ENCODE peak calls at places on chromosomes 6 and 20, in eight cellular contexts. One of them, this sample, is unnamed.

GRCh38 chr6:15227827-15228318 is 18.0 kb upstream of the JARID2 start:
- DNase-seq in left lung: no peak
- DNase-seq in HFFc6: no peak
- DNase-seq in coronary artery: no peak
- DNase-seq in HFF-Myc: no peak
- DNase-seq in fibroblast of the aortic adventitia: no peak
- DNase-seq in Calu3: no peak
- DNase-seq in omental fat pad: no peak
- DNase-seq in this sample: no peak

GRCh38 chr20:50318709-50319108 is 128.1 kb downstream of the CEBPB start:
- DNase-seq in omental fat pad: no peak
- DNase-seq in HFFc6: no peak
- DNase-seq in left lung: no peak
- DNase-seq in HFF-Myc: no peak
- DNase-seq in Calu3: no peak
- DNase-seq in fibroblast of the aortic adventitia: no peak
- DNase-seq in coronary artery: no peak
- DNase-seq in this sample: peak

GRCh38 chr20:63955846-63956663 is at the start of gene UCKL1:
- DNase-seq in left lung: peak
- DNase-seq in HFF-Myc: peak
- DNase-seq in HFFc6: peak
- DNase-seq in coronary artery: peak
- DNase-seq in omental fat pad: peak
- DNase-seq in Calu3: peak
- DNase-seq in fibroblast of the aortic adventitia: peak
- DNase-seq in this sample: peak

GRCh38 chr6:109023348-109023925 is 71.2 kb downstream of the SESN1 start:
- DNase-seq in HFFc6: no peak
- DNase-seq in Calu3: no peak
- DNase-seq in omental fat pad: no peak
- DNase-seq in fibroblast of the aortic adventitia: no peak
- DNase-seq in HFF-Myc: no peak
- DNase-seq in coronary artery: no peak
- DNase-seq in left lung: no peak
- DNase-seq in this sample: no peak

GRCh38 chr6:150788135-150788534 is 77.4 kb upstream of the MTHFD1L start:
- DNase-seq in left lung: no peak
- DNase-seq in omental fat pad: no peak
- DNase-seq in fibroblast of the aortic adventitia: no peak
- DNase-seq in HFFc6: no peak
- DNase-seq in coronary artery: no peak
- DNase-seq in Calu3: no peak
- DNase-seq in HFF-Myc: no peak
- DNase-seq in this sample: no peak

GRCh38 chr6:98946877-98947410 is 802 bp downstream of the FBXL4 start:
- DNase-seq in left lung: peak
- DNase-seq in coronary artery: no peak
- DNase-seq in fibroblast of the aortic adventitia: peak
- DNase-seq in omental fat pad: peak
- DNase-seq in Calu3: peak
- DNase-seq in HFFc6: no peak
- DNase-seq in HFF-Myc: peak
- DNase-seq in this sample: peak

GRCh38 chr6:79632580-79632979 is 1.5 kb downstream of the SH3BGRL2 start:
- DNase-seq in omental fat pad: no peak
- DNase-seq in coronary artery: no peak
- DNase-seq in HFF-Myc: no peak
- DNase-seq in Calu3: no peak
- DNase-seq in fibroblast of the aortic adventitia: no peak
- DNase-seq in left lung: no peak
- DNase-seq in HFFc6: no peak
- DNase-seq in this sample: no peak

GRCh38 chr6:170553686-170554085 is 483 bp upstream of the TBP start:
- DNase-seq in Calu3: no peak
- DNase-seq in left lung: no peak
- DNase-seq in HFFc6: peak
- DNase-seq in omental fat pad: no peak
- DNase-seq in HFF-Myc: peak
- DNase-seq in fibroblast of the aortic adventitia: peak
- DNase-seq in coronary artery: no peak
- DNase-seq in this sample: no peak

GRCh38 chr20:25860531-25861150 is 164.0 kb upstream of the ZNF337 start:
- DNase-seq in fibroblast of the aortic adventitia: no peak
- DNase-seq in left lung: no peak
- DNase-seq in omental fat pad: no peak
- DNase-seq in HFFc6: no peak
- DNase-seq in HFF-Myc: no peak
- DNase-seq in Calu3: no peak
- DNase-seq in coronary artery: no peak
- DNase-seq in this sample: no peak

GRCh38 chr6:45930419-45931059 is 85.1 kb downstream of the CLIC5 start:
- DNase-seq in omental fat pad: peak
- DNase-seq in fibroblast of the aortic adventitia: peak
- DNase-seq in coronary artery: no peak
- DNase-seq in left lung: peak
- DNase-seq in HFFc6: peak
- DNase-seq in HFF-Myc: peak
- DNase-seq in Calu3: peak
- DNase-seq in this sample: peak

GRCh38 chr6:87257565-87257964 is 64.8 kb upstream of the SMIM8 start:
- DNase-seq in Calu3: no peak
- DNase-seq in coronary artery: no peak
- DNase-seq in left lung: no peak
- DNase-seq in HFF-Myc: no peak
- DNase-seq in fibroblast of the aortic adventitia: no peak
- DNase-seq in omental fat pad: no peak
- DNase-seq in HFFc6: no peak
- DNase-seq in this sample: no peak

GRCh38 chr6:156917213-156917612 is 140.0 kb downstream of the ARID1B start:
- DNase-seq in fibroblast of the aortic adventitia: no peak
- DNase-seq in HFFc6: no peak
- DNase-seq in coronary artery: no peak
- DNase-seq in omental fat pad: no peak
- DNase-seq in Calu3: no peak
- DNase-seq in HFF-Myc: no peak
- DNase-seq in left lung: no peak
- DNase-seq in this sample: no peak

GRCh38 chr6:36227379-36228344 is 31.1 kb downstream of the BRPF3 start:
- DNase-seq in omental fat pad: no peak
- DNase-seq in HFF-Myc: no peak
- DNase-seq in HFFc6: no peak
- DNase-seq in coronary artery: no peak
- DNase-seq in left lung: no peak
- DNase-seq in Calu3: no peak
- DNase-seq in fibroblast of the aortic adventitia: no peak
- DNase-seq in this sample: no peak

DNA sequence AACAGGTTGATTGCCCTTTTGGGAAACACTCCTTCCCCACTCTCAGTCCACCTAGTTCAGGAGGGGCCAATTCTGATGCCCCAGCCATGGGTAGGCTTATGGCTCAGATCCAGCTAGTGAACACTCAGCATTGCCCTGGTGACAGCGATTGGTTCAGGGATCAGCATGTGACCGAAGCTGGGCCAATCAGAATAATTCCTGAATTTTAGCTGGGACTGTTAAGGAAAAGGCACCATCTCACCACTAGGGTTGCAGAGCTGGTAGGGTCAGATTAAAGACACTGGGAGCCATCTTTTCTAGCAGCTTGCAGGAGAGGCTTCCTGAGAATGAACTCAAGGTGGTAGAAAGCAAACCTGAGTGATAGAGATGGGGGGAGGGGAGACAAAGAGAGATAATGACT is 44.4 kb downstream of the EYA2 start:
- DNase-seq in left lung: no peak
- DNase-seq in Calu3: peak
- DNase-seq in omental fat pad: no peak
- DNase-seq in fibroblast of the aortic adventitia: no peak
- DNase-seq in coronary artery: no peak
- DNase-seq in HFFc6: peak
- DNase-seq in HFF-Myc: no peak
- DNase-seq in this sample: no peak
- TF ChIP-seq CTCF in left lung: no peak
- TF ChIP-seq CTCF in Calu3: peak
- TF ChIP-seq CTCF in omental fat pad: no peak
- TF ChIP-seq CTCF in fibroblast of the aortic adventitia: peak
- TF ChIP-seq CTCF in coronary artery: no peak
- TF ChIP-seq CTCF in HFFc6: peak
- TF ChIP-seq CTCF in HFF-Myc: peak
- TF ChIP-seq CTCF in this sample: peak

DNA sequence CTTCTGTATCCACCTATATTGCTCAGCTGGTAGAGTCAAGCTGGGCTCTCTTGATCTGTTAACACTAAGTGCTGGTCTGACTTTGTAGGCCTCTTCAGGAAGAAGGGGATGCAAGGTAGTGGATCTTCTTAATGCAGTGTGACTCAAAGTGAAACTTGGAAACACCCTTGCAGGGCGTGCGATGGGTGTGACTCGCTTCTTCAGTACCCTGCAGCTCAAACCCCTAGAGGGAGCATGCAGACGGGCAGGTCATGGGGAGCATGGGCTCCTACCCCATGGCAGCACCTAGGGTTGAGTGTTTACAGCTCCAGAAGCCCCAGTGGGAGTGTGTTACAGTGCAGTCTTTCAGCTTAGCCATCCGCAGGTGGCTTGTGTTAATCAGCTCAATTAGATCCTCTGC is 757 bp upstream of the SAMD3 start:
- DNase-seq in fibroblast of the aortic adventitia: peak
- DNase-seq in HFFc6: no peak
- DNase-seq in coronary artery: no peak
- DNase-seq in omental fat pad: no peak
- DNase-seq in Calu3: peak
- DNase-seq in left lung: no peak
- DNase-seq in HFF-Myc: no peak
- DNase-seq in this sample: no peak
- TF ChIP-seq CTCF in fibroblast of the aortic adventitia: no peak
- TF ChIP-seq CTCF in HFFc6: peak
- TF ChIP-seq CTCF in coronary artery: no peak
- TF ChIP-seq CTCF in omental fat pad: no peak
- TF ChIP-seq CTCF in Calu3: no peak
- TF ChIP-seq CTCF in left lung: no peak
- TF ChIP-seq CTCF in HFF-Myc: no peak
- TF ChIP-seq CTCF in this sample: no peak

GRCh38 chr20:32638848-32639247 is 34.9 kb downstream of the C20orf203 start:
- DNase-seq in HFFc6: no peak
- DNase-seq in fibroblast of the aortic adventitia: peak
- DNase-seq in left lung: no peak
- DNase-seq in Calu3: no peak
- DNase-seq in coronary artery: no peak
- DNase-seq in HFF-Myc: no peak
- DNase-seq in omental fat pad: no peak
- DNase-seq in this sample: no peak
- TF ChIP-seq CTCF in HFFc6: no peak
- TF ChIP-seq CTCF in fibroblast of the aortic adventitia: peak
- TF ChIP-seq CTCF in left lung: no peak
- TF ChIP-seq CTCF in Calu3: no peak
- TF ChIP-seq CTCF in coronary artery: no peak
- TF ChIP-seq CTCF in HFF-Myc: no peak
- TF ChIP-seq CTCF in omental fat pad: no peak
- TF ChIP-seq CTCF in this sample: no peak

DNA sequence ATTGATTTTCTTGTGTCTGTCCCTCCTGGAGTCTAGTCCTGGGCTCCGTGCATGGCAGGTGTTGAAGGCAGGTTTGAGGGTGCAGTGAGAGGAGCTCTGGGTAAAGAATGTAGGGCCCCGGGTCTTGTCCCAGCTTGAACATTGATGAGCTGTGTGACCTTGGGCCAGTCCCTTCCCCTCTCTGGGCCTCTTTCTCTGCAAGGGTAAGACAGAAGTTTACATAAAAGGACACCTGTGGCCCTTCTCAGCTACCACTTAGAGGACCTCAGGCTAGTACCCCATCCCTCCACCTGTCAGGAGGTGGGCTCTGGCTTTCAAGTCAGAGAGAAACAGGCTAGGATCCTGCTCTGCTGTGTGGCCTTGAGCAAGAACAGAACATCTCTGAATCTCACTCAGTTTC is 55.3 kb upstream of the CTNNBL1 start:
- DNase-seq in omental fat pad: no peak
- DNase-seq in left lung: no peak
- DNase-seq in fibroblast of the aortic adventitia: no peak
- DNase-seq in HFF-Myc: no peak
- DNase-seq in coronary artery: no peak
- DNase-seq in Calu3: no peak
- DNase-seq in HFFc6: no peak
- DNase-seq in this sample: no peak
- TF ChIP-seq CTCF in omental fat pad: no peak
- TF ChIP-seq CTCF in left lung: no peak
- TF ChIP-seq CTCF in fibroblast of the aortic adventitia: no peak
- TF ChIP-seq CTCF in HFF-Myc: no peak
- TF ChIP-seq CTCF in coronary artery: no peak
- TF ChIP-seq CTCF in Calu3: no peak
- TF ChIP-seq CTCF in HFFc6: no peak
- TF ChIP-seq CTCF in this sample: no peak

DNA sequence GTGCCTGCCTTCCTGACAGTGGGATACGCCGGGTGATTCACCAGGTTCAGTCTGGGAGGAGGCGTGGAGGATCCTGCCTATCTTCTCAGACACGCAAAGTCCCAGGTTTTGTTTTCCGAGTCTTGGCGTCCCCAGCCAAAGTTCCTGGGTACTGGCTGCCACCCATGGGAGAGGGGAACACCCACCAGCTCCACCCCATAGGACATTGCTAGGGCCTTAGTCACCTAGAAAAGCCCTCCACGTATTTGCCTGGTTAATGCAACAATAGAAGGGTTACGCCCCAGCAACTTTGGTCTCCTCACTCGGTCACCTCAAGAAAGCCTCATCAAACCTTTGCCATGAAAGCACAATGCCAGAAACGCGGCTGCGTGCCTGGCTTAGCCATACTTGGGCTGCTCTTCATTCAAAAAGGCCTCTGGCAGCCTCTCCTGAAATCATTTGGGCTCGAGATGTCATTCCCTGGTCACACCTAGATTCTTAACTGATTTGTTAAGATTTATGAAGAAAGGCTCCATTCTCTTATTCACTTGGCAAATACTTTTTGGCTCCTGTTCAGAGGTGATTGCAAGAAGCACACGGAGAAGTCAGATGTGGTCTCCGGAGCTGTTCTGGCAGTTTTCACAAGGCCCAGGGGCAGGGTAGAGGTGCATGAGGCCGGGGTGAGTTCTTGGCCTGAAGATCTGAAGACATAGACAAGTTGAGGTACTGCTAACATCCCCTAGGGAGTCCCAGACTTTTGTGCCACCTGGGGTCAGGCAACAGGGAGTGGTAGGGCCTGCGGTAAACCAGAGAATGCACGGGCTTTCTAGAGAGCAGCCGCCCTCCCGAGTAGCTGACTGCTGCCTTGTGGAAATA is 35.5 kb upstream of the ZNF133 start:
- DNase-seq in coronary artery: no peak
- DNase-seq in fibroblast of the aortic adventitia: peak
- DNase-seq in Calu3: peak
- DNase-seq in HFF-Myc: no peak
- DNase-seq in left lung: no peak
- DNase-seq in HFFc6: no peak
- DNase-seq in omental fat pad: no peak
- DNase-seq in this sample: peak
- TF ChIP-seq CTCF in coronary artery: no peak
- TF ChIP-seq CTCF in fibroblast of the aortic adventitia: no peak
- TF ChIP-seq CTCF in Calu3: no peak
- TF ChIP-seq CTCF in HFF-Myc: no peak
- TF ChIP-seq CTCF in left lung: no peak
- TF ChIP-seq CTCF in HFFc6: no peak
- TF ChIP-seq CTCF in omental fat pad: no peak
- TF ChIP-seq CTCF in this sample: peak